ENCODE peak calls at places on chromosomes 7 and 10, in six cellular contexts. U, I, R, E, W and M are unnamed samples.

GRCh38 chr10:95260397-95260881 is 30.4 kb downstream of the PDLIM1 start:
- DNase-seq in U (peak; percentile 80), I (no peak), R (peak; percentile 95), E (no peak), W (no peak), M (peak; percentile 26)

GRCh38 chr10:6396652-6397051 is 183.4 kb downstream of the PRKCQ start:
- DNase-seq in U (peak; percentile 89), I (no peak), R (peak; percentile 74), E (no peak), W (no peak), M (no peak)

GRCh38 chr7:2760098-2760889 is 72.3 kb downstream of the AMZ1 start:
- DNase-seq in U (peak; percentile 22), I (peak; percentile 77), R (no peak), E (no peak), W (peak; percentile 79), M (peak; percentile 49)

GRCh38 chr7:25216837-25217236 is 11.4 kb downstream of the NPVF start:
- DNase-seq in U (peak; percentile 83), I (no peak), R (peak; percentile 15), E (no peak), W (no peak), M (peak; percentile 69)

GRCh38 chr7:116242759-116243158 is 32.4 kb downstream of the TES start:
- DNase-seq in U (peak; percentile 36), I (no peak), R (no peak), E (no peak), W (no peak), M (no peak)

GRCh38 chr10:73644015-73644743 is 2.9 kb upstream of the MYOZ1 start:
- DNase-seq in U (peak; percentile 90), I (no peak), R (no peak), E (peak; percentile 50), W (no peak), M (peak; percentile 81)

GRCh38 chr7:127158659-127159058 is 94.1 kb downstream of the GRM8 start:
- DNase-seq in U (no peak), I (no peak), R (no peak), E (no peak), W (no peak), M (peak; percentile 33)

GRCh38 chr10:102504179-102504975 is 605 bp downstream of the SUFU start:
- DNase-seq in U (peak; percentile 59), I (peak; percentile 82), R (no peak), E (peak; percentile 20), W (peak; percentile 37), M (peak; percentile 59)

GRCh38 chr7:136870799-136871487 is 2.5 kb downstream of the CHRM2 start:
- DNase-seq in U (peak; percentile 65), I (no peak), R (peak; percentile 4), E (no peak), W (no peak), M (peak; percentile 21)

GRCh38 chr7:107332488-107333269 is 137.2 kb upstream of the GPR22 start:
- DNase-seq in U (no peak), I (no peak), R (no peak), E (no peak), W (no peak), M (no peak)

GRCh38 chr10:47364366-47364765 is 16.2 kb downstream of the RBP3 start:
- DNase-seq in U (no peak), I (peak; percentile 11), R (no peak), E (no peak), W (no peak), M (no peak)

GRCh38 chr10:129956902-129957673 is 7.0 kb downstream of the EBF3 start:
- DNase-seq in U (no peak), I (no peak), R (no peak), E (no peak), W (no peak), M (no peak)

GRCh38 chr7:124655990-124656389 is 109.6 kb downstream of the GPR37 start:
- DNase-seq in U (no peak), I (no peak), R (no peak), E (no peak), W (no peak), M (no peak)

GRCh38 chr10:111076191-111076681 is 593 bp upstream of the ADRA2A start:
- DNase-seq in U (peak; percentile 66), I (peak; percentile 84), R (peak; percentile 22), E (peak; percentile 46), W (peak; percentile 31), M (peak; percentile 67)

GRCh38 chr7:134865001-134865845 is 85.8 kb downstream of the CALD1 start:
- DNase-seq in U (peak; percentile 64), I (no peak), R (peak; percentile 64), E (peak; percentile 11), W (no peak), M (peak; percentile 77)

GRCh38 chr10:31602541-31603244 is 283.7 kb downstream of the ZEB1 start:
- DNase-seq in U (peak; percentile 66), I (peak; percentile 90), R (peak; percentile 66), E (no peak), W (peak; percentile 87), M (peak; percentile 44)

GRCh38 chr7:39720586-39720985 is 97.2 kb downstream of the RALA start:
- DNase-seq in U (no peak), I (no peak), R (peak; percentile 63), E (no peak), W (no peak), M (no peak)

GRCh38 chr10:16996530-16996964 is 133.1 kb downstream of the CUBN start:
- DNase-seq in U (peak; percentile 39), I (no peak), R (peak; percentile 61), E (no peak), W (no peak), M (peak; percentile 29)

GRCh38 chr10:60570272-60570865 is 180.7 kb upstream of the ANK3 start:
- DNase-seq in U (no peak), I (no peak), R (no peak), E (no peak), W (no peak), M (peak; percentile 4)

GRCh38 chr10:63414481-63415260 is 51.1 kb downstream of the JMJD1C start:
- DNase-seq in U (peak; percentile 60), I (no peak), R (peak; percentile 49), E (no peak), W (no peak), M (peak; percentile 23)

GRCh38 chr10:72107325-72108003 is 19.1 kb upstream of the SPOCK2 start:
- DNase-seq in U (no peak), I (no peak), R (no peak), E (no peak), W (no peak), M (no peak)

GRCh38 chr7:19834566-19834965 is 61.1 kb upstream of the TMEM196 start:
- DNase-seq in U (no peak), I (no peak), R (peak; percentile 17), E (no peak), W (no peak), M (no peak)

GRCh38 chr10:23918090-23918704 is 290.7 kb upstream of the KIAA1217 start:
- DNase-seq in U (no peak), I (no peak), R (no peak), E (no peak), W (peak; percentile 8), M (no peak)

GRCh38 chr7:65397730-65398142 is 24.1 kb downstream of the ZNF92 start:
- DNase-seq in U (no peak), I (no peak), R (peak; percentile 73), E (no peak), W (no peak), M (no peak)

GRCh38 chr7:47404005-47404404 is 177.9 kb downstream of the TNS3 start:
- DNase-seq in U (no peak), I (no peak), R (peak; percentile 77), E (no peak), W (no peak), M (no peak)

GRCh38 chr7:88516424-88516823 is 209.7 kb upstream of the STEAP4 start:
- DNase-seq in U (no peak), I (no peak), R (no peak), E (no peak), W (no peak), M (no peak)

GRCh38 chr10:1240341-1240775 is 184.2 kb downstream of the WDR37 start:
- DNase-seq in U (no peak), I (peak; percentile 72), R (no peak), E (no peak), W (no peak), M (peak; percentile 59)

GRCh38 chr7:2633538-2634264 is 1.9 kb downstream of the TTYH3 start:
- DNase-seq in U (peak; percentile 95), I (peak; percentile 93), R (peak; percentile 83), E (peak; percentile 28), W (no peak), M (peak; percentile 96)

GRCh38 chr10:95540514-95541052 is 20.6 kb downstream of the SORBS1 start:
- DNase-seq in U (no peak), I (no peak), R (no peak), E (no peak), W (no peak), M (no peak)

GRCh38 chr10:88066876-88067275 is 203.5 kb downstream of the PTEN start:
- DNase-seq in U (no peak), I (no peak), R (no peak), E (no peak), W (no peak), M (no peak)

GRCh38 chr7:82054544-82054943 is 284.7 kb upstream of the HGF start:
- DNase-seq in U (no peak), I (no peak), R (no peak), E (no peak), W (no peak), M (no peak)

DNA sequence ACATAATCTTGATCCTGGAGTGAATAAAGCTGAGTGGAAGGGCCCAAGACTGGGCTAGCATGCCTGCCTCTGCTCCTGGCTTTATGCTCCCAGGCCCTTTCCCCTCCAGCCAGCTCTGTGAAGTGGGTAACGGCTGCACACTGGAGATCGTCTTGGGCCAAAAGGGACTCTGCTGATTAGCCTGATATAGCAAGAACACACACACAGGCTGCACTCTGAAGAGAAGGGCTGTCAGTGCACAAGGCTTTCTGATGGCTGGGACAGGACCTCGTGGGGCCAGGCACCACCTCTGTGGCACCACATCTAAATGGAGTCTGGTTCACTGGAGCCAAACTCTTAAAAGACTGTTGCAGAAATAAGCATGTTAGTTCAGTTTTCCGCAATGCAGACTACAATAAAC is 161.4 kb downstream of the NEURL1 start:
- DNase-seq in U (no peak), I (no peak), R (no peak), E (no peak), W (no peak), M (no peak)
- H3K4me1 ChIP-seq in U (peaks cover 72% of the 10 kb centered on the region), I (peaks cover 2% of the 10 kb centered on the region), R (peaks cover 5% of the 10 kb centered on the region), E (peaks cover 6% of the 10 kb centered on the region), W (peaks cover 6% of the 10 kb centered on the region), M (no peaks in the 10 kb centered on the region)

GRCh38 chr7:151123485-151124204 is 37.4 kb downstream of the AGAP3 start:
- DNase-seq in U (peak; percentile 90), I (peak; percentile 93), R (peak; percentile 46), E (peak; percentile 87), W (peak; percentile 88), M (peak; percentile 85)
- H3K4me1 ChIP-seq in U (peaks cover 7% of the 10 kb centered on the region), I (no peaks in the 10 kb centered on the region), R (peaks cover 7% of the 10 kb centered on the region), E (no peaks in the 10 kb centered on the region), W (peaks cover 3% of the 10 kb centered on the region), M (peaks cover 11% of the 10 kb centered on the region)

GRCh38 chr7:35030848-35031247 is 6.4 kb downstream of the DPY19L1 start:
- DNase-seq in U (no peak), I (no peak), R (no peak), E (no peak), W (no peak), M (no peak)
- H3K4me1 ChIP-seq in U (peaks cover 6% of the 10 kb centered on the region), I (peaks cover 2% of the 10 kb centered on the region), R (peaks cover 10% of the 10 kb centered on the region), E (peaks cover 13% of the 10 kb centered on the region), W (no peaks in the 10 kb centered on the region), M (peaks cover 10% of the 10 kb centered on the region)

DNA sequence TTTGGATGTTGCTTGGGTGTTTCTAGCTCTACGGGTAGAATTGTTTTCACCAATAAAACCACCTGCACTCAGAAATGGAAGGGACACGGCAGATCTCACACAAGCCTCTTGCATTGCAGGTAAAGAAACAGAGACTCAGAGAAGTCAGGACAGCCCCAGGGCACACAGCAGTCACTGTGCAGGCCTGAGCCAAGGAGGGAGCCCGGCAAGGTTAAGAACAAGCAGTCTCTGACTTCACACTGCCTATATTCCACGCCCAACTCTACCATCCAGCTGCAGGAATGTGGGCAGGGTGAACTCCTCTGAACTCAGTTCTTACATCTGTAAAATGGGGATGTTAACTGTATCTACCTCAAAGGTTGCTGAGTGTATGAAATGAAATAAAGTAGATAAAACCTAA is 15.4 kb downstream of the CHST15 start:
- DNase-seq in U (no peak), I (no peak), R (no peak), E (no peak), W (no peak), M (no peak)
- H3K4me1 ChIP-seq in U (peaks cover 14% of the 10 kb centered on the region), I (no peaks in the 10 kb centered on the region), R (no peaks in the 10 kb centered on the region), E (peaks cover 7% of the 10 kb centered on the region), W (no peaks in the 10 kb centered on the region), M (peaks cover 7% of the 10 kb centered on the region)